ENCODE peak calls at places on chromosomes 7 and 10, in six cellular contexts. V, F, K, N, B and Q are unnamed samples.

GRCh38 chr7:11188529-11189310 is 215.0 kb downstream of the PHF14 start:
- DNase-seq in V (no peak), F (no peak), K (peak), N (no peak), B (no peak), Q (no peak)

GRCh38 chr10:35940067-35940989 is 298.2 kb upstream of the FZD8 start:
- DNase-seq in V (peak), F (no peak), K (no peak), N (no peak), B (no peak), Q (no peak)

GRCh38 chr10:133104972-133105495 is 17.3 kb downstream of the ADGRA1 start:
- DNase-seq in V (no peak), F (no peak), K (no peak), N (no peak), B (no peak), Q (no peak)

GRCh38 chr10:132634241-132634946 is 96.8 kb downstream of the INPP5A start:
- DNase-seq in V (peak), F (peak), K (no peak), N (no peak), B (no peak), Q (peak)

GRCh38 chr10:34104829-34105572 is 710.1 kb downstream of the PARD3 start:
- DNase-seq in V (no peak), F (no peak), K (no peak), N (no peak), B (no peak), Q (no peak)

GRCh38 chr7:113698556-113699220 is 220.1 kb downstream of the PPP1R3A start:
- DNase-seq in V (no peak), F (peak), K (peak), N (peak), B (peak), Q (peak)

GRCh38 chr7:88801046-88801445 is 5.5 kb upstream of the TEX47 start:
- DNase-seq in V (no peak), F (no peak), K (no peak), N (no peak), B (no peak), Q (no peak)

GRCh38 chr7:151366872-151367207 is 25.2 kb downstream of the NUB1 start:
- DNase-seq in V (no peak), F (no peak), K (no peak), N (no peak), B (no peak), Q (no peak)

GRCh38 chr7:84237533-84238173 is 43.1 kb upstream of the SEMA3A start:
- DNase-seq in V (no peak), F (peak), K (no peak), N (peak), B (no peak), Q (peak)

GRCh38 chr10:77084431-77085144 is 553.0 kb downstream of the KCNMA1 start:
- DNase-seq in V (no peak), F (no peak), K (no peak), N (no peak), B (no peak), Q (no peak)

GRCh38 chr7:20064974-20065862 is 152.0 kb downstream of the MACC1 start:
- DNase-seq in V (no peak), F (no peak), K (peak), N (no peak), B (peak), Q (no peak)

GRCh38 chr10:92571649-92572048 is 2.2 kb downstream of the IDE start:
- DNase-seq in V (no peak), F (no peak), K (no peak), N (no peak), B (peak), Q (no peak)

GRCh38 chr7:133240302-133240701 is 12.6 kb upstream of the EXOC4 start:
- DNase-seq in V (no peak), F (no peak), K (no peak), N (no peak), B (no peak), Q (no peak)

GRCh38 chr7:76278540-76278939 is 23.9 kb upstream of the HSPB1 start:
- DNase-seq in V (no peak), F (no peak), K (no peak), N (no peak), B (no peak), Q (no peak)

DNA sequence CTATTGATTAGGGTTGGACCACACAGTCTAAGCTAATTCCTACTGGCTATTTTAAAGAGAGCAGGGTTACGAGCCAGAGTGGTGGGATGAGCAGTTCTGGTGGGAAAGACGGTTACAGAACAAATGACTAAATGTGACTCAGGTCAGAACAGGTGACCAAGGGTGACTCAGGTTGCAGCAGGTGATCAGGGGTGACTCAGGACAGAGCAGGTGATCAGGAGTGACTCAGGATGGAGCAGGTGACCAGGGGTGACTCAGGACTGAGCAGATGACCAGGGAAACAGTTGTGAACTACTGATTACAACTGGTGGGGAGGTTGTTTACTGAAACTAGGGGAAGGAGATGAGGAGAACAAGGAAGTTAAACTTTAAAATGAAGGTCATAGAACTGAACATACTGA is 366.3 kb downstream of the ABCA13 start:
- DNase-seq in V (no peak), F (peak), K (no peak), N (peak), B (no peak), Q (peak)
- H3K27ac ChIP-seq in V (no peak), F (peak), K (no peak), N (no peak), B (no peak), Q (peak)

DNA sequence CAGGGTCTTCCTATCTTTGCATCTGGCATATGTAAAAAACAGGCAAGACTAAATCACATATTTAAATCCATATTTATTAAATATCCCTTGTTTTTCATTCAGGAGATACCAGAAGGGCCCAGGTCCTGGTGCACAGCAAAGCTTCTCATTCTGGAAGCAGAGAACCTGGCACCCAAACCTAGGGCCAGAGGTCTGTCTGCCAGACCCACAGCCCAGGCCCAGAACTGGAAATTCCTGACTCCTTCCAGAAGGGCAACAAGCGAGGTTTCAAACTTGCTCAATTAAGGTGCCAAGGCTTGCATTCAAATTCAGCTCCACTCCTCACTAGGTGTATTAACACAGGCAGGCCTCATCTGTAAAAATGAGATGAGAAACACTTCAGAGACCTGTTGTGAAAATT is 4.2 kb upstream of the MYO1G start:
- DNase-seq in V (no peak), F (no peak), K (no peak), N (no peak), B (no peak), Q (no peak)
- H3K27ac ChIP-seq in V (no peak), F (no peak), K (peak), N (peak), B (no peak), Q (no peak)

GRCh38 chr7:148882668-148883232 is 1.3 kb downstream of the EZH2 start:
- DNase-seq in V (peak), F (peak), K (peak), N (no peak), B (no peak), Q (peak)

GRCh38 chr7:148882192-148882591 is 1.9 kb downstream of the EZH2 start:
- DNase-seq in V (no peak), F (no peak), K (no peak), N (no peak), B (no peak), Q (no peak)

GRCh38 chr7:148884299-148885022 is 370 bp upstream of the EZH2 start:
- DNase-seq in V (peak), F (peak), K (peak), N (peak), B (peak), Q (peak)

GRCh38 chr7:148883233-148884048 is 650 bp downstream of the EZH2 start:
- DNase-seq in V (peak), F (peak), K (peak), N (peak), B (peak), Q (no peak)

GRCh38 chr7:148884049-148884298 is at the start of gene EZH2:
- DNase-seq in V (no peak), F (no peak), K (no peak), N (no peak), B (no peak), Q (no peak)
- H3K27ac ChIP-seq in V (peak), F (peak), K (peak), N (peak), B (peak), Q (peak)

GRCh38 chr7:17039372-17039771 is 157.6 kb upstream of the AGR3 start:
- DNase-seq in V (no peak), F (no peak), K (no peak), N (no peak), B (no peak), Q (no peak)

GRCh38 chr7:17042211-17042610 is 160.4 kb upstream of the AGR3 start:
- DNase-seq in V (no peak), F (peak), K (no peak), N (no peak), B (no peak), Q (no peak)

GRCh38 chr7:17043012-17043877 is 161.5 kb upstream of the AGR3 start:
- DNase-seq in V (no peak), F (peak), K (no peak), N (no peak), B (no peak), Q (peak)

GRCh38 chr7:17040701-17041100 is 158.9 kb upstream of the AGR3 start:
- DNase-seq in V (no peak), F (no peak), K (no peak), N (no peak), B (no peak), Q (no peak)

GRCh38 chr7:17041324-17041723 is 159.5 kb upstream of the AGR3 start:
- DNase-seq in V (no peak), F (peak), K (no peak), N (peak), B (no peak), Q (peak)
- H3K27ac ChIP-seq in V (no peak), F (peak), K (no peak), N (no peak), B (no peak), Q (peak)

DNA sequence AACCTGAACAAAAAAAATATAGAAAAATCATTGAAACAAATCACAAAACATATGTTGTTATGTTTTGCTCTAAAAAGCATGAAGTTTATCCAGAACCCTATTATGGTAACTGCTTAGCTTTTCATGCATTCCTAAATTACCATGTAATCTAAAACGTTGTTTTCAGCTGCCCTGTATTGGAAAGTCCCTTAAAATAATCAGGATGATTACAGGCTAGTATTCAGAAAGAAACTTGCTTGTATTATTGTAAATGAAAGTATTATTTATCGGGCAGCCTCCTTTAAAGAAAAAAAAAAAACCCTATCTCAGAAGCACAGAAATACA is 65.6 kb upstream of the ARID5B start:
- DNase-seq in V (no peak), F (no peak), K (no peak), N (no peak), B (no peak), Q (peak)
- H3K27ac ChIP-seq in V (peak), F (peak), K (no peak), N (no peak), B (no peak), Q (peak)

DNA sequence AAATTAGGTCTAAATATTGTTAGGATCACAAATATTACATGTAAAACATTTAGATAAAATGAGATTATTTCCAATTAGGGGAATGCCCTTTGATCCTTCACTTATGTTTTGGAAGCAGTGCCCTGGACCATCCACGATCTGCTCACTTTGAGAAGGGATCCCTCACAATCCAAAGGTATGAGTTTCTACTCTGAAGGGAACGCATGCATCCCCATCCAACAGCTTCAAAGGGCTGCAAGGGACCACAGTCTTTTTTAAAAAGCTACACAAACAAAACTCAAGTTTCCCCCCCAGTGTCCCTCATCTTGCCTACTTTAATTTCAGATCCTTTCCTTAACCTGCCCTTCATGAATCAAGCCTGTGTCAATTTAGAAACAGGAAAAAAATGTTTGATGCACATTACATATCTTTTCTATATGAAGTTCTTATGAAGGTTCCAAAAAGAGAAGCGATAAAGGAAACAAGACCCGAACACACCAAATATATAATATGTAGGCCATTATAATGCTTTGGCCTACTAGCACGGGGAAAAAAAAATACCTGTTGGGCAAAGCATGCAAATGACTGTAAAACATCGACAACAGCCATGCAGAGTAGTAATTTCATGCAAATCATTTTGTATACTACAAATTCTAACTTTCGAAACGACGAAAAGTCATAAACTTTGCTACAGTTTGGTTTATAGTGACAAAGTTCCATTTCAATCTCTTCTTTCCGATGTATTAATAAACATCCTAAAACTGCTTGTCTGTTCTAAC is 2.0 kb downstream of the EIF3A start:
- DNase-seq in V (no peak), F (no peak), K (no peak), N (no peak), B (no peak), Q (no peak)
- H3K27ac ChIP-seq in V (no peak), F (no peak), K (no peak), N (no peak), B (peak), Q (peak)

GRCh38 chr7:155907450-155908177 is 95.4 kb upstream of the SHH start:
- DNase-seq in V (no peak), F (no peak), K (no peak), N (no peak), B (no peak), Q (no peak)
- H3K27ac ChIP-seq in V (no peak), F (no peak), K (no peak), N (no peak), B (no peak), Q (no peak)